ENCODE peak calls at places on chromosomes 12 and 14, in five cellular contexts. A, D, Z, J and I are unnamed samples.

GRCh38 chr12:109305547-109305946 is 3.5 kb downstream of the FOXN4 start:
- DNase-seq in A (no peak), D (no peak), Z (no peak), J (no peak), I (no peak)

GRCh38 chr12:123085046-123085445 is 65.8 kb downstream of the PITPNM2 start:
- DNase-seq in A (no peak), D (no peak), Z (no peak), J (no peak), I (no peak)

GRCh38 chr12:26493656-26494055 is 298.3 kb downstream of the SSPN start:
- DNase-seq in A (no peak), D (no peak), Z (no peak), J (no peak), I (no peak)

GRCh38 chr14:101538865-101539264 is 22.4 kb upstream of the DIO3 start:
- DNase-seq in A (no peak), D (no peak), Z (no peak), J (no peak), I (no peak)

GRCh38 chr12:78711954-78712353 is 152.6 kb upstream of the SYT1 start:
- DNase-seq in A (no peak), D (no peak), Z (no peak), J (no peak), I (no peak)

GRCh38 chr14:28875937-28876910 is 109.6 kb downstream of the FOXG1 start:
- DNase-seq in A (no peak), D (no peak), Z (no peak), J (no peak), I (no peak)

GRCh38 chr12:120353136-120353535 is 15.8 kb downstream of the MSI1 start:
- DNase-seq in A (no peak), D (no peak), Z (no peak), J (no peak), I (no peak)

GRCh38 chr12:128986957-128987356 is 133.7 kb downstream of the GLT1D1 start:
- DNase-seq in A (no peak), D (no peak), Z (no peak), J (no peak), I (no peak)

GRCh38 chr14:64912256-64912655 is 2.0 kb upstream of the CHURC1 start:
- DNase-seq in A (no peak), D (peak; percentile 15), Z (no peak), J (no peak), I (no peak)

GRCh38 chr14:64915025-64915424 is 770 bp downstream of the CHURC1 start:
- DNase-seq in A (no peak), D (no peak), Z (no peak), J (no peak), I (no peak)

GRCh38 chr14:64915797-64916196 is 1.5 kb downstream of the CHURC1 start:
- DNase-seq in A (no peak), D (no peak), Z (no peak), J (no peak), I (no peak)

GRCh38 chr14:64910847-64911495 is 3.3 kb upstream of the CHURC1 start:
- DNase-seq in A (peak; percentile 60), D (peak; percentile 31), Z (no peak), J (peak; percentile 55), I (no peak)

DNA sequence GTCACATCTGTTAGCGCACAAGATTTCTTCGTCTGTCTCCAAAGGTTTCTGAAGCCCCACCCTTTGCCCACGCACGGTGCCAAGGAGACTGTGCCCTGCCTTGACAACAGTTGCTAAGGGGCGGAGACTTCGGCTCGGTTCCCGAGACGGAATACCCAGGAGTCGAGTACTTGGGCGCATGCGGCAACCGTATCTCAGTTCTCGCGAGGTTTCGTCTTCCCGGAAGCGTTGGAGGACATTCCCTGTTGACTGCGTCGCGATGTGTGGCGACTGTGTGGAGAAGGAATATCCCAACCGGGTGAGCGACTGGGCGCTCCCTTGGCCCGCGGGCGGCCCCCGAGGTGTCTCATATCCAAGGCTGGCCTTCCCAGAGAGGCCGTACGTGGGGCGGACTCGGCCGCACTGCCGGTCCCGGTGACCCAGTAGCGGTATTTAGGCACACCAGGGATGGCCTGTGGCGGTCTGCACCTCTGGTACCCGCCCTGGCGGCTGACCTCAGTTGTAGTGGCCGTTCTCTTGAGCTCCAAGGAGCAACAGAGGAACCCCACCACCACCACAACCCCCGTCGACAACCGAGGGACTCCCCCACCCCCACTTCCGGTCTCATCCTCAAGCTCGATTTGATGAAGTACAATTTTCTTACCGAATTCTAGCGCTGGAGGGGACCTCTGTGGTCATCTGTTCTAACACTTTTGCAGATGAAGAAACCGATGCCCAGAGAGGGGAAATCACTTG is at the start of gene CHURC1:
- DNase-seq in A (peak; percentile 99), D (peak; percentile 94), Z (peak; percentile 93), J (peak; percentile 96), I (peak; percentile 89)
- TF ChIP-seq POLR2A in A (peak; percentile 89), D (peak; percentile 91), Z (peak; percentile 96), J (peak; percentile 96), I (no peak)

DNA sequence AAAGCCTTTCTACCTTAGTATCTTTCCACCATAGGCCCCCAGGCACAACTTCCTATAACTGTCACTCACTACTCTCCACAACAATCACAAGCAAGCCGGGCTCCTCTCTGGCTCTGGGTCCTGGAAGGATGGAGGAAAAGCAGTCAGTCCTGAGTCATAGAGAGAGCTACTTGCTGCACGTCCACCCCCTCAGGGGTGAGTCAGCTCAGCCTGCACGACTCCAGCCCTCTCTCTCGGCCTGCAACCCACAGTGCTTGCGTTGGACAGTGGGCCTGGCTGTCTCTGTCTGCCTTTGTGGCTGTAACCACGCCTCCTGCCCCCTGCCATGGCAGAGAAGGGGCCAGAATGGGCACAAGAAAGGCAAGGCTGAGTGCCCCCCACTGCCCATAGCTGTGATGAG is 154.1 kb upstream of the FKBP4 start:
- DNase-seq in A (peak; percentile 76), D (peak; percentile 41), Z (no peak), J (peak; percentile 99), I (no peak)
- TF ChIP-seq RFX5 in A (no peak), D (no peak), Z (no peak), J (no peak), I (no peak)

GRCh38 chr14:73759183-73759713 is 45.1 kb upstream of the PNMA1 start:
- DNase-seq in A (no peak), D (peak; percentile 77), Z (no peak), J (peak; percentile 50), I (no peak)
- TF ChIP-seq POLR2A in A (no peak), D (no peak), Z (peak; percentile 60), J (no peak), I (no peak)

DNA sequence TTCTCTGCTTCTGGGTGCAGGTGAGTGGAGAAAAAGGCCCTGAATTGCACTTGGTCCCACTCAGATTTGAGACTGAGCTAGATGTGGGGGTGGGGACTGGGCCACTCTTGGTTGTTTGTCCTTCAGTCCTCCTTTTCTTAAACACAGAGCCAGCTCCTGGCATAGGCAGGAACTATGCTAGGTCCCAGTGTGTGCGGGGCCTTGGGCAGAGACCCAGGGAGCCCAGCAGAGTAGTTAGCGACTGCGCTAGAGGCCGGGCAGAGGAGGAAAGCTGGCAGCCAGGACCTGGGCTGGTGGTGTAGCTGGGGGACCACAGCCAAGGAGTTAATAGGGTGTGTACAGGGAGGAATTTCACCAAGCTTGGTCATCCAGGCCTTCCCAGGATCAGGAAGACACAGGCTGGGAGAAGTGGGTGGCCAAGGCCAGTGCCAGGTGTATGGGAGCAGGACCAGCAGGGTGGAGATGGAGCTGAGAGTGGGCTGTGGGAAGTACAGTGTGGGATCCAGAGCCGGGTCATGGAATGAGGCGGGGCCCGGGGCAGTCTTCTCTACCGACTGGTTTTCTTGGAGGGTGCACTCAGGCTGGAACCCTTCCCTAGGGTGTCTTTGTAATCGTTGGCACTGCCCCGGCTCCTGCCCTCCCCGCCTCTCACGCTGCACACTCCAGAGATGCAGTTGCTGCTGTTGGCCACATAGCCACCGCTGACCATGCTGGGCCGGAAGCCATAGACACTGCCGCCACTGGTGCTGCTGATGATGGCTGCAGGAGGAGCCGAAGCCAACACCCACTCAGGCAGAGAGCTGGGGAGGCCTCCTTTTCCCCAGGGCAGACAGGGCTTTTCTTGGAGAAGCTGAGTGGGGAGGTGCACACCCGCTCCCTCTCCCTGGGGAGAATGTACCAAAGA is 8.7 kb downstream of the KRT71 start:
- DNase-seq in A (peak; percentile 18), D (peak; percentile 6), Z (no peak), J (no peak), I (no peak)
- TF ChIP-seq RFX5 in A (no peak), D (no peak), Z (no peak), J (no peak), I (no peak)

GRCh38 chr12:124742111-124742510 is 121.6 kb downstream of the SCARB1 start:
- DNase-seq in A (no peak), D (no peak), Z (no peak), J (no peak), I (no peak)
- TF ChIP-seq POLR2A in A (no peak), D (no peak), Z (no peak), J (no peak), I (no peak)

GRCh38 chr12:793037-793436 is 40.7 kb downstream of the WNK1 start:
- DNase-seq in A (no peak), D (no peak), Z (no peak), J (peak; percentile 17), I (no peak)

GRCh38 chr12:790608-791007 is 38.2 kb downstream of the WNK1 start:
- DNase-seq in A (no peak), D (no peak), Z (no peak), J (no peak), I (no peak)

GRCh38 chr12:790253-790563 is 37.8 kb downstream of the WNK1 start:
- DNase-seq in A (no peak), D (peak; percentile 32), Z (no peak), J (no peak), I (no peak)

GRCh38 chr12:788288-788687 is 35.9 kb downstream of the WNK1 start:
- DNase-seq in A (no peak), D (no peak), Z (no peak), J (no peak), I (no peak)
- TF ChIP-seq RFX5 in A (no peak), D (no peak), Z (no peak), J (no peak), I (no peak)

GRCh38 chr12:100266802-100267602 is at the start of the genes DEPDC4 and SCYL2:
- DNase-seq in A (peak; percentile 98), D (peak; percentile 98), Z (peak; percentile 84), J (peak; percentile 98), I (peak; percentile 89)
- TF ChIP-seq POLR2A in A (peak; percentile 46), D (peak; percentile 90), Z (peak; percentile 74), J (peak; percentile 82), I (no peak)